ENCODE peak calls at places on chromosomes 16 and 17, in six cellular contexts. One of them, this sample, is unnamed.

GRCh38 chr17:58277107-58277506 is 3.6 kb downstream of the MPO start:
- DNase-seq in OCI-LY7: peak
- DNase-seq in progenitor cell of endocrine pancreas: no peak
- DNase-seq in Peyer's patch: no peak
- DNase-seq in adrenal gland: no peak
- DNase-seq in AG09319: no peak
- DNase-seq in this sample: no peak

GRCh38 chr17:8073627-8074485 is 13.7 kb downstream of the ALOX12B start:
- DNase-seq in adrenal gland: peak
- DNase-seq in AG09319: no peak
- DNase-seq in Peyer's patch: peak
- DNase-seq in progenitor cell of endocrine pancreas: peak
- DNase-seq in OCI-LY7: peak
- DNase-seq in this sample: no peak

GRCh38 chr17:7717756-7718350 is 309 bp downstream of the DNAH2 start:
- DNase-seq in OCI-LY7: no peak
- DNase-seq in AG09319: no peak
- DNase-seq in progenitor cell of endocrine pancreas: no peak
- DNase-seq in adrenal gland: no peak
- DNase-seq in Peyer's patch: no peak
- DNase-seq in this sample: no peak

GRCh38 chr17:3529817-3530741 is 27.5 kb downstream of the TRPV3 start:
- DNase-seq in progenitor cell of endocrine pancreas: no peak
- DNase-seq in adrenal gland: peak
- DNase-seq in Peyer's patch: no peak
- DNase-seq in AG09319: peak
- DNase-seq in OCI-LY7: no peak
- DNase-seq in this sample: no peak

GRCh38 chr17:63843387-63844292 is 1.2 kb upstream of the SMARCD2 start:
- DNase-seq in Peyer's patch: peak
- DNase-seq in AG09319: no peak
- DNase-seq in adrenal gland: peak
- DNase-seq in OCI-LY7: peak
- DNase-seq in progenitor cell of endocrine pancreas: no peak
- DNase-seq in this sample: peak

GRCh38 chr17:66967867-66968543 is 3.5 kb downstream of the CACNG4 start:
- DNase-seq in adrenal gland: no peak
- DNase-seq in OCI-LY7: no peak
- DNase-seq in progenitor cell of endocrine pancreas: no peak
- DNase-seq in Peyer's patch: no peak
- DNase-seq in AG09319: no peak
- DNase-seq in this sample: no peak

GRCh38 chr16:5041604-5042133 is 7.9 kb upstream of the NAGPA start:
- DNase-seq in adrenal gland: no peak
- DNase-seq in OCI-LY7: no peak
- DNase-seq in progenitor cell of endocrine pancreas: no peak
- DNase-seq in Peyer's patch: no peak
- DNase-seq in AG09319: no peak
- DNase-seq in this sample: no peak

GRCh38 chr16:69613283-69614154 is 47.8 kb downstream of the NFAT5 start:
- DNase-seq in AG09319: no peak
- DNase-seq in progenitor cell of endocrine pancreas: no peak
- DNase-seq in Peyer's patch: peak
- DNase-seq in OCI-LY7: no peak
- DNase-seq in adrenal gland: no peak
- DNase-seq in this sample: peak

GRCh38 chr16:83913234-83913633 is 14.3 kb downstream of the MLYCD start:
- DNase-seq in progenitor cell of endocrine pancreas: no peak
- DNase-seq in Peyer's patch: no peak
- DNase-seq in AG09319: no peak
- DNase-seq in OCI-LY7: no peak
- DNase-seq in adrenal gland: no peak
- DNase-seq in this sample: no peak

GRCh38 chr17:17125136-17126084 is 80.7 kb downstream of the PLD6 start:
- DNase-seq in Peyer's patch: no peak
- DNase-seq in AG09319: no peak
- DNase-seq in progenitor cell of endocrine pancreas: no peak
- DNase-seq in adrenal gland: no peak
- DNase-seq in OCI-LY7: no peak
- DNase-seq in this sample: no peak

GRCh38 chr16:22369221-22369811 is 5.1 kb downstream of the CDR2 start:
- DNase-seq in adrenal gland: no peak
- DNase-seq in progenitor cell of endocrine pancreas: no peak
- DNase-seq in OCI-LY7: peak
- DNase-seq in Peyer's patch: no peak
- DNase-seq in AG09319: no peak
- DNase-seq in this sample: no peak

GRCh38 chr16:27650073-27650701 is 100.2 kb downstream of the KATNIP start:
- DNase-seq in Peyer's patch: peak
- DNase-seq in adrenal gland: no peak
- DNase-seq in AG09319: no peak
- DNase-seq in progenitor cell of endocrine pancreas: no peak
- DNase-seq in OCI-LY7: no peak
- DNase-seq in this sample: no peak

GRCh38 chr16:26981266-26981938 is 85.3 kb upstream of the C16orf82 start:
- DNase-seq in progenitor cell of endocrine pancreas: no peak
- DNase-seq in OCI-LY7: no peak
- DNase-seq in adrenal gland: no peak
- DNase-seq in Peyer's patch: no peak
- DNase-seq in AG09319: peak
- DNase-seq in this sample: no peak

GRCh38 chr17:41647940-41648410 is 23.6 kb upstream of the KRT17 start:
- DNase-seq in AG09319: no peak
- DNase-seq in adrenal gland: peak
- DNase-seq in OCI-LY7: peak
- DNase-seq in Peyer's patch: peak
- DNase-seq in progenitor cell of endocrine pancreas: peak
- DNase-seq in this sample: no peak

GRCh38 chr16:73058616-73059409 is 10.9 kb upstream of the ZFHX3 start:
- DNase-seq in progenitor cell of endocrine pancreas: peak
- DNase-seq in adrenal gland: no peak
- DNase-seq in Peyer's patch: peak
- DNase-seq in OCI-LY7: peak
- DNase-seq in AG09319: no peak
- DNase-seq in this sample: no peak

GRCh38 chr17:73342549-73343167 is 30.9 kb upstream of the CDC42EP4 start:
- DNase-seq in AG09319: no peak
- DNase-seq in adrenal gland: no peak
- DNase-seq in OCI-LY7: no peak
- DNase-seq in Peyer's patch: no peak
- DNase-seq in progenitor cell of endocrine pancreas: no peak
- DNase-seq in this sample: no peak

GRCh38 chr16:1470543-1471251 is 4.1 kb downstream of the CLCN7 start:
- DNase-seq in Peyer's patch: no peak
- DNase-seq in OCI-LY7: no peak
- DNase-seq in progenitor cell of endocrine pancreas: no peak
- DNase-seq in AG09319: no peak
- DNase-seq in adrenal gland: peak
- DNase-seq in this sample: no peak

GRCh38 chr17:81513669-81514484 is 1.3 kb upstream of the ACTG1 start:
- DNase-seq in OCI-LY7: peak
- DNase-seq in adrenal gland: peak
- DNase-seq in progenitor cell of endocrine pancreas: peak
- DNase-seq in AG09319: no peak
- DNase-seq in Peyer's patch: peak
- DNase-seq in this sample: no peak

GRCh38 chr17:75764417-75764710 is 628 bp downstream of the GALK1 start:
- DNase-seq in progenitor cell of endocrine pancreas: no peak
- DNase-seq in AG09319: no peak
- DNase-seq in OCI-LY7: no peak
- DNase-seq in Peyer's patch: no peak
- DNase-seq in adrenal gland: no peak
- DNase-seq in this sample: no peak
- TF ChIP-seq CTCF in progenitor cell of endocrine pancreas: no peak
- TF ChIP-seq CTCF in AG09319: no peak
- TF ChIP-seq CTCF in OCI-LY7: peak
- TF ChIP-seq CTCF in Peyer's patch: no peak
- TF ChIP-seq CTCF in adrenal gland: no peak
- TF ChIP-seq CTCF in this sample: no peak

GRCh38 chr16:54335230-54335629 is 48.6 kb upstream of the IRX3 start:
- DNase-seq in adrenal gland: no peak
- DNase-seq in OCI-LY7: no peak
- DNase-seq in Peyer's patch: no peak
- DNase-seq in AG09319: no peak
- DNase-seq in progenitor cell of endocrine pancreas: no peak
- DNase-seq in this sample: no peak
- TF ChIP-seq CTCF in adrenal gland: no peak
- TF ChIP-seq CTCF in OCI-LY7: no peak
- TF ChIP-seq CTCF in Peyer's patch: no peak
- TF ChIP-seq CTCF in AG09319: no peak
- TF ChIP-seq CTCF in progenitor cell of endocrine pancreas: no peak
- TF ChIP-seq CTCF in this sample: no peak

GRCh38 chr17:78859051-78859450 is 18.4 kb upstream of the USP36 start:
- DNase-seq in AG09319: no peak
- DNase-seq in Peyer's patch: no peak
- DNase-seq in progenitor cell of endocrine pancreas: no peak
- DNase-seq in adrenal gland: no peak
- DNase-seq in OCI-LY7: no peak
- DNase-seq in this sample: no peak
- TF ChIP-seq CTCF in AG09319: no peak
- TF ChIP-seq CTCF in Peyer's patch: no peak
- TF ChIP-seq CTCF in progenitor cell of endocrine pancreas: no peak
- TF ChIP-seq CTCF in adrenal gland: no peak
- TF ChIP-seq CTCF in OCI-LY7: no peak
- TF ChIP-seq CTCF in this sample: no peak

DNA sequence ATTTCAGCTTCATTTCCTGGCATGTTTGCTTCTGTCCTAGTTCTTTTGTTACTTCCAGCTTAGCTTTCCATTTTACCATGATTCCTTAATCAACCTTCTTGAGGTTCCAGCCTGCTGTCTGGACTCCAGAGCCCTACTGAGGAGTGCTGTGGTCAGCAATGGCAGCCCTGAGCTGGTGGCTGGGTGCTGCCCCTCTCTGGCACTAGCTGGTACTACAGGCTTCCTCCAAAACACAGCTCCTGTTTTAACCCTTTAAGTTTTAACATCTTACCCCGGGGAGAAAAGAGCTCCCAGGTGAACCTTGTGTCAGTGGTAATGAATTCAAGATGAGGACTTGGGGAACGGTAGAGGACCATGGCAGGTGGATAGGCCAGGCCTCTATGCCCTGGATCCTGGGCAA is 395.5 kb downstream of the TMEM114 start:
- DNase-seq in OCI-LY7: no peak
- DNase-seq in progenitor cell of endocrine pancreas: no peak
- DNase-seq in AG09319: no peak
- DNase-seq in Peyer's patch: no peak
- DNase-seq in adrenal gland: no peak
- DNase-seq in this sample: no peak
- TF ChIP-seq CTCF in OCI-LY7: peak
- TF ChIP-seq CTCF in progenitor cell of endocrine pancreas: peak
- TF ChIP-seq CTCF in AG09319: no peak
- TF ChIP-seq CTCF in Peyer's patch: no peak
- TF ChIP-seq CTCF in adrenal gland: no peak
- TF ChIP-seq CTCF in this sample: peak